ENCODE peak calls at places on chromosomes 12 and 14, in five cellular contexts. H, L, Y, X and B are unnamed samples.

GRCh38 chr12:6200266-6201198 is at the start of gene CD9:
- DNase-seq in Y (peak; percentile 67), L (peak; percentile 46), X (peak; percentile 74), H (peak; percentile 81), B (peak; percentile 58)

GRCh38 chr12:98401427-98401826 is 114.0 kb upstream of the TMPO start:
- DNase-seq in X (no peak), L (no peak), Y (no peak), H (no peak), B (no peak)

GRCh38 chr14:94397899-94398479 is 9.6 kb upstream of the SERPINA1 start:
- DNase-seq in L (no peak), Y (no peak), H (no peak), X (no peak), B (no peak)

GRCh38 chr12:52005903-52006703 is 643 bp upstream of the TAMALIN start:
- DNase-seq in X (no peak), Y (no peak), H (peak; percentile 56), L (no peak), B (no peak)

GRCh38 chr12:108750471-108751402 is 19.4 kb upstream of the CORO1C start:
- DNase-seq in H (peak; percentile 75), X (no peak), L (no peak), Y (no peak), B (peak; percentile 68)

GRCh38 chr12:47744005-47744651 is 14.6 kb downstream of the RAPGEF3 start:
- DNase-seq in L (peak; percentile 75), H (no peak), Y (peak; percentile 85), X (no peak), B (no peak)

GRCh38 chr14:56119221-56119967 is 1.2 kb downstream of the PELI2 start:
- DNase-seq in X (peak; percentile 51), L (no peak), Y (no peak), H (peak; percentile 28), B (peak; percentile 70)

GRCh38 chr12:32891956-32892355 is 4.6 kb downstream of the PKP2 start:
- DNase-seq in X (no peak), H (no peak), Y (peak; percentile 33), L (no peak), B (peak; percentile 9)

GRCh38 chr12:58540480-58541299 is 379.6 kb downstream of the LRIG3 start:
- DNase-seq in H (peak; percentile 39), X (peak; percentile 60), Y (peak; percentile 92), L (peak; percentile 59), B (peak; percentile 89)

GRCh38 chr12:47383942-47384341 is 304.2 kb upstream of the AMIGO2 start:
- DNase-seq in Y (peak; percentile 47), X (no peak), L (no peak), H (no peak), B (peak; percentile 39)

GRCh38 chr12:76670776-76671175 is 93.1 kb upstream of the ZDHHC17 start:
- DNase-seq in L (no peak), X (no peak), H (no peak), Y (peak; percentile 44), B (peak; percentile 63)

GRCh38 chr12:3655331-3655900 is 97.5 kb downstream of the CRACR2A start:
- DNase-seq in H (no peak), X (no peak), L (no peak), Y (peak; percentile 42), B (peak; percentile 37)

GRCh38 chr14:21978184-21978998 is 304.8 kb upstream of the OR4E1 start:
- DNase-seq in X (no peak), Y (peak; percentile 62), L (peak; percentile 16), H (no peak), B (peak; percentile 33)

GRCh38 chr12:56190695-56191155 is 1.4 kb upstream of the SMARCC2 start:
- DNase-seq in Y (no peak), L (no peak), X (no peak), H (no peak), B (peak; percentile 27)

GRCh38 chr14:51004801-51005526 is 60.7 kb upstream of the PYGL start:
- DNase-seq in Y (peak; percentile 88), H (no peak), X (no peak), L (no peak), B (peak; percentile 69)

GRCh38 chr12:91988076-91988475 is 157.6 kb downstream of the BTG1 start:
- DNase-seq in Y (no peak), H (peak; percentile 51), L (no peak), X (no peak), B (no peak)

DNA sequence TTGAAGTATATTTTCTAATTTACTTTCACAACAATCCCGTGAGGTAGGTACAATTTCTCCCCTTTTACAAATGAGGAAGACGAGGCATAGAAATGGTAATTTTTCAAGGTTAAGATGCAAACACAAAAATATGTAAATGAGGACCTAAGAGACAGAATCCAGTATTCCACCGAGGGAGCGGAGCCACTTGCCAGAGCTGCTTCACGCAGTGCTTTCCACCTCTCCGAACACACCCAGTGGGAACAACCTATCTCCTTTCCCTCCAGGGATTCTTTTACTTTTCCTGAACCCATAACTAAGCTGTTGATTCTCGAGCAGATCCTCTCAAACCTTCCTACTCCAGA is 1.6 kb downstream of the DDHD1 start:
- DNase-seq in L (no peak), X (no peak), H (no peak), Y (no peak), B (no peak)
- H3K4me1 ChIP-seq in L (peaks cover 10% of the 10 kb centered on the region), X (peaks cover 46% of the 10 kb centered on the region), H (no peaks in the 10 kb centered on the region), Y (peaks cover 17% of the 10 kb centered on the region), B (peaks cover 9% of the 10 kb centered on the region)

DNA sequence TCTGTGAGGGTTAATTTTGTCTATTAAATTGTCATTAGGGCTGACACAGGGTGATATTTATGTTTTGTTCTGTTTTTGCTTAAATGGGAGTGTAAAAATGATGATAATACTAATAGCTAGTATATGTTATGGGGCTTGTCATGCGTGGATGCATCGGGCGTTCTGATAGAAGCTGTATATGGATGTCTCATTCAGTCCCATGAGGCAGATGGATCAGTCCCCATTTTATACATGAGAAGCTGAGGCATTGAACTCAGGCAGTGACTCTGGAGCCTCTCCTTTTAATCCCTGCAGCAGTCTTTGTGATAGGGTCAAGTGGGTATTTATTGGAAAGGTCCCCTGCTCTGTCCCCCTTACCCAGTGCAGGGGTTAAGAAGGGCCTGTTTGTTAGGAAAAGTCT is 46.1 kb downstream of the ELK3 start:
- DNase-seq in H (no peak), X (no peak), L (no peak), Y (no peak), B (peak; percentile 67)
- H3K27ac ChIP-seq in H (peak overlapping the region; percentile 96), X (peak overlapping the region; percentile 86), L (no peak overlapping the region), Y (no peak overlapping the region), B (peak overlapping the region; percentile 99)

GRCh38 chr14:72543325-72543724 is 350.6 kb downstream of the DPF3 start:
- DNase-seq in L (no peak), Y (no peak), H (no peak), X (no peak), B (no peak)
- H3K4me1 ChIP-seq in L (no peaks in the 10 kb centered on the region), Y (peaks cover 15% of the 10 kb centered on the region), H (no peaks in the 10 kb centered on the region), X (peaks cover 25% of the 10 kb centered on the region), B (no peaks in the 10 kb centered on the region)

DNA sequence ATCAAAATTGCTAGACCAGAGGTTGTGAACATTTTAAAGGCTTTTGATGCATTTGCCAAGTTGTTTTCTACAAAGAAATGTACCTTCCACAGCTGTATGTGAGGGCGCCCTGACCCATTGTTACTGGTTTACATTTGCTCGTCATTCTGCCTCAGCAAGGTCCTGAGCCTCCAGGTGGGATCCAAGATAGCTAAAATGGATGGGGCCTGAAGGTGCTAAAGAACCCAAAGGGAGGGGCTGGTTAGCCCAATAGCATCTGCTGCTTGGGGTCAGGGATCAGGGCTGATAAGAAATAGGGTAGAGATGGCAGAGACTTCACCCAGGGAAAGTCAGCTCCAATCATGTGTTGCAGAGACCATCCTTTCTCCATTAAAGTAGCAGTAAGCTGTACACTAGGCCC is 43.1 kb downstream of the GALNT16 start:
- DNase-seq in H (no peak), Y (no peak), X (no peak), L (no peak), B (no peak)
- H3K27ac ChIP-seq in H (no peak overlapping the region), Y (no peak overlapping the region), X (no peak overlapping the region), L (no peak overlapping the region), B (no peak overlapping the region)